ENCODE peak calls at places on chromosomes 7 and 10, in nine cellular contexts. A, M, C, G, D, W, O, S and U are unnamed samples.
A peak's percentile ranks its signal among the peaks of the same experiment; 100 is the strongest.

GRCh38 chr10:63699785-63700184 is 178.6 kb downstream of the REEP3 start:
- DNase-seq in A (no peak), M (no peak), C (peak; percentile 65), G (no peak), D (peak; percentile 79), W (peak; percentile 52), O (no peak), S (no peak), U (no peak)

GRCh38 chr7:50856821-50857220 is 74.1 kb upstream of the GRB10 start:
- DNase-seq in A (no peak), M (no peak), C (no peak), G (no peak), D (no peak), W (no peak), O (no peak), S (no peak), U (no peak)

GRCh38 chr7:149772236-149772820 is 1.1 kb downstream of the ZNF467 start:
- DNase-seq in A (peak; percentile 35), M (peak; percentile 56), C (peak; percentile 64), G (peak; percentile 51), D (no peak), W (no peak), O (peak; percentile 92), S (no peak), U (no peak)

GRCh38 chr10:32411797-32412498 is 34.0 kb upstream of the CCDC7 start:
- DNase-seq in A (no peak), M (no peak), C (no peak), G (no peak), D (no peak), W (no peak), O (no peak), S (no peak), U (no peak)

GRCh38 chr10:31207636-31208035 is 111.4 kb upstream of the ZEB1 start:
- DNase-seq in A (no peak), M (no peak), C (no peak), G (no peak), D (no peak), W (no peak), O (no peak), S (no peak), U (no peak)

GRCh38 chr7:151494569-151495284 is 25.0 kb downstream of the RHEB start:
- DNase-seq in A (no peak), M (no peak), C (no peak), G (no peak), D (peak; percentile 53), W (no peak), O (no peak), S (no peak), U (no peak)

GRCh38 chr10:59362184-59362966 is at the start of gene FAM13C:
- DNase-seq in A (peak; percentile 62), M (peak; percentile 66), C (peak; percentile 58), G (peak; percentile 82), D (peak; percentile 70), W (peak; percentile 75), O (peak; percentile 87), S (no peak), U (no peak)

GRCh38 chr7:73769481-73770001 is 529 bp downstream of the CLDN3 start:
- DNase-seq in A (no peak), M (no peak), C (no peak), G (no peak), D (peak; percentile 8), W (no peak), O (peak; percentile 76), S (no peak), U (no peak)

GRCh38 chr7:54166419-54166818 is 375.8 kb upstream of the VSTM2A start:
- DNase-seq in A (no peak), M (no peak), C (no peak), G (no peak), D (no peak), W (no peak), O (no peak), S (no peak), U (no peak)

GRCh38 chr10:11849908-11850307 is 26.8 kb downstream of the PROSER2 start:
- DNase-seq in A (no peak), M (no peak), C (no peak), G (no peak), D (no peak), W (no peak), O (no peak), S (no peak), U (no peak)

GRCh38 chr7:112069879-112070321 is 136.3 kb downstream of the DOCK4 start:
- DNase-seq in A (no peak), M (no peak), C (no peak), G (no peak), D (peak; percentile 58), W (no peak), O (no peak), S (no peak), U (no peak)

GRCh38 chr7:95104739-95105138 is 197.3 kb downstream of the PPP1R9A start:
- DNase-seq in A (no peak), M (no peak), C (no peak), G (peak; percentile 76), D (peak; percentile 76), W (no peak), O (no peak), S (peak; percentile 6), U (no peak)

GRCh38 chr7:143240323-143241168 is 18.7 kb downstream of the TAS2R40 start:
- DNase-seq in A (peak; percentile 33), M (peak; percentile 63), C (peak; percentile 70), G (peak; percentile 87), D (peak; percentile 87), W (peak; percentile 61), O (no peak), S (peak; percentile 70), U (no peak)

GRCh38 chr10:107583974-107584373 is 419.5 kb upstream of the SORCS1 start:
- DNase-seq in A (no peak), M (no peak), C (no peak), G (no peak), D (no peak), W (no peak), O (no peak), S (no peak), U (no peak)

GRCh38 chr10:28845009-28845682 is 167.8 kb downstream of the BAMBI start:
- DNase-seq in A (no peak), M (no peak), C (no peak), G (no peak), D (no peak), W (no peak), O (no peak), S (no peak), U (no peak)

GRCh38 chr7:84939442-84939841 is 247.4 kb downstream of the SEMA3D start:
- DNase-seq in A (no peak), M (no peak), C (no peak), G (no peak), D (no peak), W (no peak), O (peak; percentile 50), S (no peak), U (no peak)

GRCh38 chr10:121879476-121879875 is 48.4 kb downstream of the ATE1 start:
- DNase-seq in A (no peak), M (no peak), C (no peak), G (no peak), D (no peak), W (no peak), O (no peak), S (no peak), U (no peak)

DNA sequence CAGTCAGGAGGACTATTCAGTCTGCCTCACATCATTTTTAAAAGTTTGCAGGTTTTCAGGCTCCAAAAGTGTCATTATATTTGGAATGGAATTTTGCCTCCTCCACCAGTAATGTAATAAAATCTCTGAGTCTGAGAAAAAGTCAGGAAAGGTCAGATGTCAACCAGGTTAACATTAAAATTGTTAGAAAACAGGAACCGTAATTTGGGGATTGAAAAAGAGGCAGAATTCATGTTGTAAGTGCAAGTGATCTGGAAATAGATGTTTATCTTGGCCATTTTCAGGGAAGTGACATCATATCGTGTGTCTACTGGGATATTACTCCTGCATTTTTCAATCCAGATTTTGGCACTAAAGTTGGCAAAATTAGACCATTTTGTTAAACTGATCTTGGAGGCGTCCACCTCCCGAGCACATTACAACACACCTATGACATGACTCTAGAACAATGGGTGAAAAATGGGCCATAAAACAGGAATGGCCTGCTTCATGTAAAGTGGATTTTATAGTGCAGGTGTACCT is 428.5 kb upstream of the MGMT start:
- DNase-seq in A (no peak), M (no peak), C (no peak), G (no peak), D (no peak), W (no peak), O (no peak), S (no peak), U (no peak)
- H3K4me1 ChIP-seq in A (no peaks in the 10 kb centered on the region), M (peaks cover 13% of the 10 kb centered on the region), C (no peaks in the 10 kb centered on the region), G (no peaks in the 10 kb centered on the region), D (no peaks in the 10 kb centered on the region), W (no peaks in the 10 kb centered on the region), O (no peaks in the 10 kb centered on the region), S (no peaks in the 10 kb centered on the region), U (no peaks in the 10 kb centered on the region)

GRCh38 chr7:116546916-116547315 is 22.1 kb downstream of the CAV1 start:
- DNase-seq in A (no peak), M (no peak), C (no peak), G (no peak), D (no peak), W (no peak), O (no peak), S (no peak), U (no peak)
- H3K27ac ChIP-seq in A (no peak overlapping the region), M (no peak overlapping the region), C (peak overlapping the region; percentile 25), G (no peak overlapping the region), D (no peak overlapping the region), W (no peak overlapping the region), O (no peak overlapping the region), S (no peak overlapping the region), U (peak overlapping the region; percentile 36)

DNA sequence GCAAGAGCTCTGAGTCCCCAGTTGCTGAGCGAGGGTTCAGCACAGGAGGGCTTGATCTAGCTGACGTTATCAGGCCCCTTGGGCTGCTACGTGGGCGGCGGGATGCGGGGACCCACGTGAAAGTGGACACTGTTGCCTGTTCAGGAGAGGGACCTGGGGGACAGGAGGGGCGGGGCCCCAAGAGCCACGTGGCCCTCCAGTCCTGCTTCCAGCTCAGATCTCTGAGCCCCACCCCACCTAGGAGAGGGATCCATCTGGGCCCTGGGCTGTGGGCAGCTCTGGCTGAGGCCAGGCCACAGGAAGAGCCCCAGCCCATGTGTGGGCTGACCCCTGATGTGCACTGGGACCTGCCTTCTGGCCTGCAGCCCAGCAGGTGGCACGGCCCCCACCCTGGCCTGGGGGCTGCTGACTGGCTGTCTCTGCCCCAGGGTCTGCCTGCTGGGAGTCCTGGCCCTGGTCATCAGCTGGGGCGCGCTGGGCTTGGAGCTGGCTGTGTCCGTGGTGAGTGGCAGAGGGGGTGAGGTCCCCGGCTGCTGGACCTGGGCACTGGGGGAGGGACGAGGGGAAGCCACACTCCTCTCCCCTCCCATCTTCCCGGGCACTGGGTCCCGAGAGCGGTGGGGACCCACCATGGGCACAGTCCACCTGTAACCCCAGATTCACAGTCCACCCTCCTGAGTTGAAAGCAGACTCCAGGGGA is 17.5 kb downstream of the TTYH3 start:
- DNase-seq in A (no peak), M (no peak), C (peak; percentile 47), G (no peak), D (no peak), W (no peak), O (peak; percentile 76), S (no peak), U (no peak)
- H3K4me1 ChIP-seq in A (no peaks in the 10 kb centered on the region), M (peaks cover 12% of the 10 kb centered on the region), C (no peaks in the 10 kb centered on the region), G (peaks cover 5% of the 10 kb centered on the region), D (no peaks in the 10 kb centered on the region), W (no peaks in the 10 kb centered on the region), O (peaks cover 31% of the 10 kb centered on the region), S (peaks cover 6% of the 10 kb centered on the region), U (peaks cover 8% of the 10 kb centered on the region)

DNA sequence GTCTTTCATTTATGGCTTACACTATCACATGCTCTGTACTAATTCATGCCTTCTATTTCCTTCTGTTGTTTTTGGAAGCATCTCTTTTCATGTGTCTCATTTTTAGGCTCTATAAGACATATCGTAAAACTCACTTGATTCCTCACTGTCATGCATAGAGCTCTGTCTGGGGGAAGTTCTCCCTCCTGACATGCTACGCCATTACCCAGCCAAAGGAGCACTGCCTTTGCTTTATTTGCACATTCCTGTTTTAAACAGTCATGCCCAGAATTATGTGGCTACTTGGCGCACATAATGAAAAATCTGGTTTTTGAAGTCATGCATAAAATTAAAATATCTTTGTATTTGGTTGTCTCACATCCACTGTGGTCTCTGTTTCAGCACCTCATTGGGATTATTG is 17.6 kb upstream of the AKR1C3 start:
- DNase-seq in A (no peak), M (no peak), C (no peak), G (no peak), D (no peak), W (no peak), O (no peak), S (no peak), U (no peak)
- H3K27ac ChIP-seq in A (no peak overlapping the region), M (no peak overlapping the region), C (no peak overlapping the region), G (no peak overlapping the region), D (no peak overlapping the region), W (no peak overlapping the region), O (peak overlapping the region; percentile 10), S (no peak overlapping the region), U (no peak overlapping the region)